ENCODE peak calls at places on chromosome 13, in eight cellular contexts. One of them, this sample, is unnamed.

GRCh38 chr13:31227063-31227462 is 27.3 kb downstream of the B3GLCT start:
- DNase-seq in stimulated activated CD8-positive, alpha-beta memory T cell treated with anti-CD3 and anti-CD28 coated beads, Interleukin-2, amount 100 ng/mL, for 48 hours: no peak
- DNase-seq in occipital lobe: no peak
- DNase-seq in HEK293T: no peak
- DNase-seq in AG10803: peak; percentile 38
- DNase-seq in natural killer cell: no peak
- DNase-seq in T-helper 17 cell: no peak
- DNase-seq in activated naive CD4-positive, alpha-beta T cell: no peak
- DNase-seq in this sample: no peak

GRCh38 chr13:29908411-29908810 is 58.0 kb upstream of the UBL3 start:
- DNase-seq in stimulated activated CD8-positive, alpha-beta memory T cell treated with anti-CD3 and anti-CD28 coated beads, Interleukin-2, amount 100 ng/mL, for 48 hours: no peak
- DNase-seq in occipital lobe: no peak
- DNase-seq in HEK293T: no peak
- DNase-seq in AG10803: peak; percentile 95
- DNase-seq in natural killer cell: no peak
- DNase-seq in T-helper 17 cell: no peak
- DNase-seq in activated naive CD4-positive, alpha-beta T cell: no peak
- DNase-seq in this sample: no peak

GRCh38 chr13:33908111-33908510 is 90.2 kb downstream of the RFC3 start:
- DNase-seq in stimulated activated CD8-positive, alpha-beta memory T cell treated with anti-CD3 and anti-CD28 coated beads, Interleukin-2, amount 100 ng/mL, for 48 hours: no peak
- DNase-seq in occipital lobe: no peak
- DNase-seq in HEK293T: no peak
- DNase-seq in AG10803: no peak
- DNase-seq in natural killer cell: no peak
- DNase-seq in T-helper 17 cell: no peak
- DNase-seq in activated naive CD4-positive, alpha-beta T cell: no peak
- DNase-seq in this sample: no peak

GRCh38 chr13:27012482-27013197 is 159.0 kb downstream of the USP12 start:
- DNase-seq in stimulated activated CD8-positive, alpha-beta memory T cell treated with anti-CD3 and anti-CD28 coated beads, Interleukin-2, amount 100 ng/mL, for 48 hours: no peak
- DNase-seq in occipital lobe: no peak
- DNase-seq in HEK293T: no peak
- DNase-seq in AG10803: peak; percentile 81
- DNase-seq in natural killer cell: no peak
- DNase-seq in T-helper 17 cell: no peak
- DNase-seq in activated naive CD4-positive, alpha-beta T cell: no peak
- DNase-seq in this sample: no peak

GRCh38 chr13:98885605-98886004 is 92.3 kb downstream of the DOCK9 start:
- DNase-seq in stimulated activated CD8-positive, alpha-beta memory T cell treated with anti-CD3 and anti-CD28 coated beads, Interleukin-2, amount 100 ng/mL, for 48 hours: no peak
- DNase-seq in occipital lobe: no peak
- DNase-seq in HEK293T: no peak
- DNase-seq in AG10803: no peak
- DNase-seq in natural killer cell: no peak
- DNase-seq in T-helper 17 cell: no peak
- DNase-seq in activated naive CD4-positive, alpha-beta T cell: no peak
- DNase-seq in this sample: no peak

GRCh38 chr13:47004022-47004421 is 107.2 kb upstream of the HTR2A start:
- DNase-seq in stimulated activated CD8-positive, alpha-beta memory T cell treated with anti-CD3 and anti-CD28 coated beads, Interleukin-2, amount 100 ng/mL, for 48 hours: no peak
- DNase-seq in occipital lobe: no peak
- DNase-seq in HEK293T: no peak
- DNase-seq in AG10803: no peak
- DNase-seq in natural killer cell: no peak
- DNase-seq in T-helper 17 cell: no peak
- DNase-seq in activated naive CD4-positive, alpha-beta T cell: no peak
- DNase-seq in this sample: no peak

GRCh38 chr13:88544836-88545235 is 873.7 kb downstream of the SLITRK5 start:
- DNase-seq in stimulated activated CD8-positive, alpha-beta memory T cell treated with anti-CD3 and anti-CD28 coated beads, Interleukin-2, amount 100 ng/mL, for 48 hours: no peak
- DNase-seq in occipital lobe: no peak
- DNase-seq in HEK293T: no peak
- DNase-seq in AG10803: no peak
- DNase-seq in natural killer cell: no peak
- DNase-seq in T-helper 17 cell: no peak
- DNase-seq in activated naive CD4-positive, alpha-beta T cell: no peak
- DNase-seq in this sample: no peak

GRCh38 chr13:111317571-111318360 is 2.7 kb upstream of the TEX29 start:
- DNase-seq in stimulated activated CD8-positive, alpha-beta memory T cell treated with anti-CD3 and anti-CD28 coated beads, Interleukin-2, amount 100 ng/mL, for 48 hours: no peak
- DNase-seq in occipital lobe: no peak
- DNase-seq in HEK293T: no peak
- DNase-seq in AG10803: no peak
- DNase-seq in natural killer cell: no peak
- DNase-seq in T-helper 17 cell: no peak
- DNase-seq in activated naive CD4-positive, alpha-beta T cell: no peak
- DNase-seq in this sample: no peak

GRCh38 chr13:35961002-35961401 is 170.2 kb downstream of the DCLK1 start:
- DNase-seq in stimulated activated CD8-positive, alpha-beta memory T cell treated with anti-CD3 and anti-CD28 coated beads, Interleukin-2, amount 100 ng/mL, for 48 hours: no peak
- DNase-seq in occipital lobe: no peak
- DNase-seq in HEK293T: no peak
- DNase-seq in AG10803: no peak
- DNase-seq in natural killer cell: no peak
- DNase-seq in T-helper 17 cell: no peak
- DNase-seq in activated naive CD4-positive, alpha-beta T cell: no peak
- DNase-seq in this sample: no peak

GRCh38 chr13:99103536-99103935 is 97.1 kb upstream of the UBAC2 start:
- DNase-seq in stimulated activated CD8-positive, alpha-beta memory T cell treated with anti-CD3 and anti-CD28 coated beads, Interleukin-2, amount 100 ng/mL, for 48 hours: no peak
- DNase-seq in occipital lobe: no peak
- DNase-seq in HEK293T: peak; percentile 23
- DNase-seq in AG10803: no peak
- DNase-seq in natural killer cell: no peak
- DNase-seq in T-helper 17 cell: no peak
- DNase-seq in activated naive CD4-positive, alpha-beta T cell: no peak
- DNase-seq in this sample: no peak

GRCh38 chr13:60379837-60380236 is 17.2 kb upstream of the TDRD3 start:
- DNase-seq in stimulated activated CD8-positive, alpha-beta memory T cell treated with anti-CD3 and anti-CD28 coated beads, Interleukin-2, amount 100 ng/mL, for 48 hours: no peak
- DNase-seq in occipital lobe: no peak
- DNase-seq in HEK293T: no peak
- DNase-seq in AG10803: no peak
- DNase-seq in natural killer cell: no peak
- DNase-seq in T-helper 17 cell: no peak
- DNase-seq in activated naive CD4-positive, alpha-beta T cell: no peak
- DNase-seq in this sample: no peak

GRCh38 chr13:112849500-112849899 is 119.5 kb upstream of the MCF2L start:
- DNase-seq in stimulated activated CD8-positive, alpha-beta memory T cell treated with anti-CD3 and anti-CD28 coated beads, Interleukin-2, amount 100 ng/mL, for 48 hours: no peak
- DNase-seq in occipital lobe: no peak
- DNase-seq in HEK293T: peak; percentile 13
- DNase-seq in AG10803: no peak
- DNase-seq in natural killer cell: no peak
- DNase-seq in T-helper 17 cell: no peak
- DNase-seq in activated naive CD4-positive, alpha-beta T cell: no peak
- DNase-seq in this sample: peak; percentile 97

GRCh38 chr13:78054152-78054551 is 135.5 kb upstream of the EDNRB start:
- DNase-seq in stimulated activated CD8-positive, alpha-beta memory T cell treated with anti-CD3 and anti-CD28 coated beads, Interleukin-2, amount 100 ng/mL, for 48 hours: no peak
- DNase-seq in occipital lobe: no peak
- DNase-seq in HEK293T: no peak
- DNase-seq in AG10803: no peak
- DNase-seq in natural killer cell: no peak
- DNase-seq in T-helper 17 cell: no peak
- DNase-seq in activated naive CD4-positive, alpha-beta T cell: no peak
- DNase-seq in this sample: no peak

GRCh38 chr13:111322001-111322915 is 1.8 kb downstream of the TEX29 start:
- DNase-seq in stimulated activated CD8-positive, alpha-beta memory T cell treated with anti-CD3 and anti-CD28 coated beads, Interleukin-2, amount 100 ng/mL, for 48 hours: no peak
- DNase-seq in occipital lobe: no peak
- DNase-seq in HEK293T: no peak
- DNase-seq in AG10803: no peak
- DNase-seq in natural killer cell: no peak
- DNase-seq in T-helper 17 cell: no peak
- DNase-seq in activated naive CD4-positive, alpha-beta T cell: no peak
- DNase-seq in this sample: no peak

GRCh38 chr13:114334305-114335053 is 20.2 kb downstream of the CHAMP1 start:
- DNase-seq in stimulated activated CD8-positive, alpha-beta memory T cell treated with anti-CD3 and anti-CD28 coated beads, Interleukin-2, amount 100 ng/mL, for 48 hours: no peak
- DNase-seq in occipital lobe: no peak
- DNase-seq in HEK293T: no peak
- DNase-seq in AG10803: no peak
- DNase-seq in natural killer cell: no peak
- DNase-seq in T-helper 17 cell: no peak
- DNase-seq in activated naive CD4-positive, alpha-beta T cell: no peak
- DNase-seq in this sample: no peak

GRCh38 chr13:29491248-29491647 is 104.2 kb downstream of the SLC7A1 start:
- DNase-seq in stimulated activated CD8-positive, alpha-beta memory T cell treated with anti-CD3 and anti-CD28 coated beads, Interleukin-2, amount 100 ng/mL, for 48 hours: no peak
- DNase-seq in occipital lobe: no peak
- DNase-seq in HEK293T: no peak
- DNase-seq in AG10803: no peak
- DNase-seq in natural killer cell: no peak
- DNase-seq in T-helper 17 cell: no peak
- DNase-seq in activated naive CD4-positive, alpha-beta T cell: no peak
- DNase-seq in this sample: no peak

GRCh38 chr13:29472317-29472961 is 123.0 kb downstream of the SLC7A1 start:
- DNase-seq in stimulated activated CD8-positive, alpha-beta memory T cell treated with anti-CD3 and anti-CD28 coated beads, Interleukin-2, amount 100 ng/mL, for 48 hours: peak; percentile 28
- DNase-seq in occipital lobe: no peak
- DNase-seq in HEK293T: peak; percentile 68
- DNase-seq in AG10803: peak; percentile 61
- DNase-seq in natural killer cell: no peak
- DNase-seq in T-helper 17 cell: no peak
- DNase-seq in activated naive CD4-positive, alpha-beta T cell: no peak
- DNase-seq in this sample: peak; percentile 41